ENCODE peak calls at places on chromosomes 16 and 17, in eight cellular contexts. X is CD8-positive, alpha-beta T cell; A is foreskin keratinocyte; S is heart left ventricle; F is CD4-positive, alpha-beta T cell; R is breast epithelium; I is A549; M is IMR-90. K is an unnamed sample.

GRCh38 chr16:57519796-57520360 is 16.5 kb downstream of the CCDC102A start:
- DNase-seq in F (peak), X (peak), I (peak), A (no peak), M (peak), R (peak), S (peak), K (no peak)

GRCh38 chr16:12245923-12246290 is 269.4 kb downstream of the SNX29 start:
- DNase-seq in F (no peak), X (no peak), A (no peak), S (no peak), M (no peak), R (no peak), I (no peak), K (no peak)

GRCh38 chr17:65750678-65751077 is 189.2 kb upstream of the AXIN2 start:
- DNase-seq in I (peak), A (peak), R (peak), S (peak), M (peak), X (peak), F (peak), K (no peak)

GRCh38 chr17:57021226-57021940 is 43.5 kb downstream of the SCPEP1 start:
- DNase-seq in A (peak), R (peak), I (peak), F (no peak), X (no peak), M (no peak), S (no peak), K (no peak)

GRCh38 chr17:12627776-12628491 is 37.8 kb upstream of the MYOCD start:
- DNase-seq in X (no peak), M (peak), A (peak), F (no peak), S (no peak), R (no peak), I (no peak), K (no peak)

GRCh38 chr16:20383106-20384029 is 21.2 kb downstream of the PDILT start:
- DNase-seq in X (no peak), M (peak), I (peak), S (peak), R (peak), A (peak), F (no peak), K (peak)

GRCh38 chr16:85330694-85331188 is 218.5 kb upstream of the CIBAR2 start:
- DNase-seq in M (peak), R (no peak), F (no peak), A (peak), X (no peak), S (no peak), I (peak), K (no peak)

GRCh38 chr16:77273-77806 is 685 bp upstream of the MPG start:
- DNase-seq in M (peak), F (no peak), A (peak), I (peak), S (peak), X (no peak), R (no peak), K (no peak)

GRCh38 chr16:67000384-67001158 is 12.2 kb downstream of the CES4A start:
- DNase-seq in I (peak), A (peak), M (no peak), F (peak), R (peak), S (peak), X (peak), K (peak)

GRCh38 chr17:40539711-40540411 is 25.4 kb downstream of the CCR7 start:
- DNase-seq in M (no peak), I (no peak), R (no peak), A (no peak), F (no peak), S (no peak), X (no peak), K (no peak)

GRCh38 chr17:14594690-14595089 is 293.8 kb downstream of the HS3ST3B1 start:
- DNase-seq in A (peak), X (no peak), M (no peak), R (no peak), S (no peak), F (no peak), I (no peak), K (no peak)

GRCh38 chr17:74528491-74529199 is 2.6 kb downstream of the CD300LB start:
- DNase-seq in A (no peak), F (no peak), R (peak), X (peak), S (peak), I (no peak), M (no peak), K (no peak)

GRCh38 chr16:52553322-52553721 is 6.4 kb upstream of the TOX3 start:
- DNase-seq in S (no peak), X (no peak), R (no peak), A (no peak), I (no peak), F (no peak), M (no peak), K (no peak)

GRCh38 chr16:56263711-56264608 is 72.7 kb downstream of the GNAO1 start:
- DNase-seq in M (no peak), R (no peak), F (no peak), X (no peak), A (no peak), I (no peak), S (peak), K (peak)

GRCh38 chr17:38705803-38706624 is 941 bp downstream of the MLLT6 start:
- DNase-seq in M (no peak), A (peak), R (peak), S (peak), F (peak), X (peak), I (peak), K (no peak)

GRCh38 chr17:37713624-37714023 is 31.2 kb downstream of the HNF1B start:
- DNase-seq in I (no peak), A (no peak), M (no peak), F (no peak), R (no peak), S (no peak), X (no peak), K (no peak)

GRCh38 chr16:61937646-61938045 is 98.6 kb downstream of the CDH8 start:
- DNase-seq in I (no peak), R (no peak), M (no peak), X (no peak), S (no peak), F (no peak), A (no peak), K (no peak)

GRCh38 chr16:86059253-86060171 is 160.6 kb downstream of the IRF8 start:
- DNase-seq in X (no peak), M (peak), S (peak), F (no peak), R (no peak), I (no peak), A (no peak), K (no peak)

GRCh38 chr17:56085576-56086267 is 67.6 kb upstream of the ANKFN1 start:
- DNase-seq in R (no peak), F (no peak), M (no peak), X (no peak), A (no peak), I (no peak), S (no peak), K (no peak)

GRCh38 chr16:89331371-89332109 is 114.0 kb downstream of the ZNF778 start:
- DNase-seq in S (no peak), I (no peak), X (peak), M (no peak), F (peak), A (no peak), R (no peak), K (no peak)

GRCh38 chr16:878886-879285 is 78.4 kb upstream of the GNG13 start:
- DNase-seq in S (no peak), F (no peak), X (no peak), R (no peak), I (no peak), M (no peak), A (no peak), K (no peak)

GRCh38 chr16:10972956-10973464 is 28.6 kb downstream of the CLEC16A start:
- DNase-seq in I (no peak), M (no peak), F (no peak), A (no peak), S (no peak), X (no peak), R (no peak), K (no peak)

GRCh38 chr17:32623196-32623595 is 136.4 kb downstream of the CDK5R1 start:
- DNase-seq in R (no peak), F (no peak), S (no peak), A (no peak), I (no peak), M (no peak), X (no peak), K (no peak)

GRCh38 chr16:66382966-66383299 is 16.4 kb downstream of the CDH5 start:
- DNase-seq in M (peak), A (peak), S (no peak), I (peak), X (no peak), F (no peak), R (no peak), K (no peak)

GRCh38 chr16:75086281-75086680 is 30.3 kb downstream of the LDHD start:
- DNase-seq in F (no peak), R (no peak), A (no peak), I (no peak), X (no peak), M (no peak), S (no peak), K (no peak)

GRCh38 chr16:10782628-10783027 is 36.0 kb downstream of the TVP23A start:
- DNase-seq in I (no peak), S (no peak), F (no peak), A (peak), R (no peak), X (no peak), M (no peak), K (no peak)

GRCh38 chr16:84286568-84287220 is 8.0 kb upstream of the WFDC1 start:
- DNase-seq in A (no peak), S (peak), X (no peak), I (no peak), M (peak), F (no peak), R (no peak), K (no peak)

GRCh38 chr17:22507823-22508222 is 815.5 kb downstream of the KCNJ18 start:
- DNase-seq in X (peak), S (no peak), M (no peak), I (no peak), R (no peak), F (no peak), A (no peak), K (no peak)

GRCh38 chr16:89581861-89582563 is 6.5 kb downstream of the CPNE7 start:
- DNase-seq in A (no peak), X (no peak), I (no peak), R (peak), S (no peak), F (no peak), M (peak), K (no peak)

GRCh38 chr16:64065523-64065922 is 1056.3 kb downstream of the CDH11 start:
- DNase-seq in F (no peak), R (no peak), M (no peak), X (no peak), I (no peak), S (no peak), A (no peak), K (no peak)

GRCh38 chr16:20348365-20349185 is 3.9 kb downstream of the UMOD start:
- DNase-seq in S (no peak), R (no peak), A (no peak), F (no peak), M (no peak), I (no peak), X (no peak), K (no peak)

GRCh38 chr17:71936977-71937376 is 183.8 kb upstream of the SOX9 start:
- DNase-seq in I (no peak), R (no peak), F (no peak), S (no peak), X (no peak), M (no peak), A (peak), K (no peak)

GRCh38 chr16:15775209-15775608 is 81.6 kb downstream of the MYH11 start:
- DNase-seq in R (no peak), A (no peak), S (no peak), M (peak), I (peak), X (no peak), F (no peak), K (no peak)

GRCh38 chr16:83898463-83899271 is at the start of gene MLYCD:
- DNase-seq in M (peak), S (peak), R (peak), I (peak), X (peak), F (peak), A (peak), K (peak)

GRCh38 chr17:7204335-7204734 is 15.3 kb downstream of the DLG4 start:
- DNase-seq in X (no peak), S (peak), F (no peak), R (no peak), I (no peak), M (no peak), A (no peak), K (peak)

GRCh38 chr17:74150428-74151025 is 53.0 kb upstream of the RPL38 start:
- DNase-seq in I (no peak), F (no peak), A (no peak), M (no peak), X (no peak), R (no peak), S (no peak), K (no peak)

GRCh38 chr17:82301300-82301915 is 16.0 kb downstream of the CD7 start:
- DNase-seq in S (no peak), F (no peak), X (no peak), R (no peak), M (no peak), I (no peak), A (no peak), K (no peak)

GRCh38 chr17:29930399-29931010 is 477 bp upstream of the SSH2 start:
- DNase-seq in F (no peak), I (no peak), S (no peak), X (no peak), M (peak), A (peak), R (no peak), K (no peak)

GRCh38 chr17:5361426-5361825 is 58.0 kb downstream of the NUP88 start:
- DNase-seq in X (no peak), I (no peak), S (no peak), R (no peak), A (no peak), M (no peak), F (no peak), K (no peak)
- H3K27ac ChIP-seq in X (no peak), I (no peak), S (no peak), R (no peak), A (no peak), M (no peak), F (no peak), K (no peak)

GRCh38 chr17:77182773-77183172 is 42.0 kb downstream of the SEC14L1 start:
- DNase-seq in X (no peak), M (no peak), R (no peak), F (no peak), A (no peak), S (no peak), I (no peak), K (no peak)
- H3K27ac ChIP-seq in X (no peak), M (no peak), R (peak), F (peak), A (no peak), S (peak), I (no peak), K (no peak)

DNA sequence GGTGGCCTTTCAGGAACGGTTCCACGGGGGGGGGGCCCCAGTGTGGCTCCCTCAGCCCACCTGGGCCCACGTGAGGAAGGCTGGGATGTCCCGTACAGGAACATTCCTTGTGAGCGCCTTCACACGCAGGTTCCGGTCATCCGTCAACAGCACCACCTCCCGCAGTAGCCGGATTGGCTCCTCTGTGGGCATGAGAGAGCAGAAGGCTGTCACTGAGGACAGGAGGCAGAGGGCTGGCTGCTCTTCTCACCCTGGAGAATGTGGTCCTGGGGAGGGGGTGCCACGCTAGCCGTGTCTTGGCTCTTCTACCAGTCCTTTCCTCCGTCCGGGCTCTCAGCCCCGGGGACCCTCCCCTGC is 6.5 kb downstream of the HIC1 start:
- DNase-seq in S (no peak), R (no peak), I (no peak), X (no peak), F (no peak), A (no peak), M (no peak), K (no peak)
- H3K27ac ChIP-seq in S (peak), R (peak), I (no peak), X (no peak), F (no peak), A (no peak), M (peak), K (no peak)

GRCh38 chr16:2157480-2158261 is 2.1 kb downstream of the TRAF7 start:
- DNase-seq in A (no peak), X (no peak), M (no peak), S (no peak), I (no peak), R (peak), F (no peak), K (no peak)
- H3K27ac ChIP-seq in A (no peak), X (no peak), M (peak), S (no peak), I (peak), R (peak), F (no peak), K (peak)

DNA sequence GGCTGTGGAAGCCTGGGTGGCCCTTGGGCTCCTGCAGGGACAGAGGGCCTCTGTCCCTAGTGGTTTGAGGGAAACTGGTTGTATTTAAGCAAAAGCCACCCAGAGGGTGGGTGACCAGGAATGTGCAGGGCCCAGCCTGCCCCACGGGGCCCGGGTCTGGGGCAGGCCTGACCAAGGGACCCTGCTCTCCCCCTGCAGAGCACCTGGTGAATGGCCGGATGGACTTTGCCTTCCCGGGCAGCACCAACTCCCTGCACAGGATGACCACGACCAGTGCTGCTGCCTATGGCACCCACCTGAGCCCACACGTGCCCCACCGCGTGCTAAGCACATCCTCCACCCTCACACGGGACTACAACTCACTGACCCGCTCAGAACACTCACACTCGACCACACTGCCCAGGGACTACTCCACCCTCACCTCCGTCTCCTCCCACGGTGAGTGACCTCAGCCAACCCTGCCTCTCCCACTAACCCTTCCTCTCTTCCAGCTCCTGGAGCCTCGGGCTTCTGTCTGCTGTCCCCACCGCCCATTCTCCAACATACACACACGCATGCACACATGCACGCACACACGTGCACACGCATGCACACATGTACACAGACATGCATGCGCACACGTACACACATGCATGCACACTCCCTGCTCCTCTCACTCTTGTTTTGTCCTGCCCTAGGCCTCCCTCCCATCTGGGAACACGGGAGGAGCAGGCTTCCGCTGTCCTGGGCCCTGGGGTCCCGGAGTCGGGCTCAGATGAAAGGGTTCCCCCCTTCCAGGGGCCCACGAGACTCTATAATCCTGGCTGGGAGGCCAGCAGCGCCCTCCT is 10.4 kb downstream of the GALK1 start:
- DNase-seq in R (no peak), M (no peak), F (no peak), I (no peak), S (no peak), X (no peak), A (no peak), K (no peak)
- H3K27ac ChIP-seq in R (peak), M (no peak), F (no peak), I (no peak), S (no peak), X (no peak), A (no peak), K (peak)

DNA sequence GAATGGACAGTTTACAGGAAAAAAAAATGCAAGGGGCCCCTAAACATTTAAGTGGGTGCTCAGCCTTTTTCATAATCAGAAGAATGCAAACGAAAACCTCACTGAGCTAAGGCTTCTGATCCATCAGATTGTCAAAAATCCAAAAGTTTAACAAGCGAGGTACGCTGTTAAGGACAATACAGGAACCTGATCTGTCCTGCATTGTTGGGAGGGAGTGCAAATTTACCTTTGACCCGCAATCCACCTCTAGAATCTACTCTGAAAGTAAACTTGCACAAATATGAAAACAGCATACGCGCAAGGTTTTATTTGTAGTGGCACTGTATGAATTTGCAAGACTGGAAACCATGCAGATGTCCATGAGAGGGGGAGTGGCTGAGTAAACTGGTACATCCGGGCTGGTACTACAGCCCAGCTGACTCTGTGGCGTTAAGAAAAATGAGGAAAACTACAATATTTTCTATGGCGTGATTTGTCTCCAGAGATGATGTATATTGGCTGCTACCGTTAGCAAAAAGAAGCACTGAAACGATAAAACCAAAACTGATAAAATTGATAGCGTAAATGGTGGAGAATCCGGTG is 28.8 kb upstream of the ST6GALNAC1 start:
- DNase-seq in M (no peak), I (no peak), A (no peak), S (no peak), X (no peak), F (no peak), R (no peak), K (no peak)
- H3K27ac ChIP-seq in M (peak), I (peak), A (peak), S (peak), X (peak), F (peak), R (peak), K (peak)

DNA sequence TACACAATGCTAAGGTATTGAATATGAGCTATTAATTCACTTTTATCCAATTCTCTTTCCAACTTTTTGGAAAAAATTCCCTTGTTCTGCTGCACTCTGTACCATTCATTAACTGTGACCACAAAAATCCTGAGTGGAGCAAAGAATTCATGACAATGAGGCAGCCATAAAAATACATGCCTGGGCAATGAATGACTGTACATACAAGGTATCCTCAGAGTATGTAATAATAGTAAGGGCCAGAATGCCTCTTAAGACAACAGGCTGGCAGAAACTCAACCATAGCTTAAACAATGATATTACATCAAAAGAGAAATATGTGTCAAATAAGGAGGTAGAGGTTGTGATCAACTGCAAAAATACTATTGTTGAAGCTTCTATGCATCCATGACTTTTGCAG is 74.7 kb upstream of the CA10 start:
- DNase-seq in X (no peak), A (peak), M (no peak), I (no peak), F (no peak), R (no peak), S (no peak), K (no peak)
- H3K27ac ChIP-seq in X (no peak), A (no peak), M (no peak), I (no peak), F (no peak), R (no peak), S (no peak), K (no peak)

GRCh38 chr17:50471009-50471905 is 2.6 kb upstream of the CHAD start:
- DNase-seq in I (no peak), A (no peak), R (no peak), F (no peak), S (no peak), M (no peak), X (no peak), K (no peak)
- H3K27ac ChIP-seq in I (no peak), A (no peak), R (peak), F (no peak), S (no peak), M (no peak), X (no peak), K (no peak)